ENCODE peak calls at places on chromosomes 11 and 22, in nine cellular contexts. Y is NCI-H446 treated with DMSO at 0.1 percent for 48 hours; H is sciatic nerve; A is brain microvascular endothelial cell; J is endothelial cell of umbilical vein; R is fibroblast of the aortic adventitia; S is stimulated activated CD8-positive, alpha-beta memory T cell treated with anti-CD3 and anti-CD28 coated beads, Interleukin-15, amount 100 ng/mL, for 24 hours; N is D721Med; M is anterior cingulate cortex. I is an unnamed sample.

GRCh38 chr11:63997104-63997700 is 11.0 kb downstream of the OTUB1 start:
- DNase-seq in Y (no peak), H (no peak), A (no peak), J (no peak), R (no peak), S (no peak), N (no peak), M (no peak), I (no peak)

GRCh38 chr11:19660076-19660475 is 52.6 kb upstream of the NAV2 start:
- DNase-seq in Y (no peak), H (no peak), A (peak), J (peak), R (peak), S (no peak), N (no peak), M (no peak), I (no peak)

GRCh38 chr11:60206616-60207015 is 23.7 kb upstream of the MS4A6A start:
- DNase-seq in Y (no peak), H (no peak), A (no peak), J (no peak), R (no peak), S (no peak), N (no peak), M (no peak), I (no peak)

GRCh38 chr11:42066113-42066512 is 606.7 kb upstream of the LRRC4C start:
- DNase-seq in Y (peak), H (no peak), A (peak), J (no peak), R (no peak), S (no peak), N (no peak), M (no peak), I (no peak)

GRCh38 chr11:29293825-29294224 is 723.0 kb downstream of the KCNA4 start:
- DNase-seq in Y (peak), H (no peak), A (peak), J (peak), R (peak), S (no peak), N (no peak), M (no peak), I (no peak)

GRCh38 chr22:44182591-44183588 is 2.2 kb downstream of the PARVG start:
- DNase-seq in Y (no peak), H (no peak), A (no peak), J (no peak), R (no peak), S (no peak), N (no peak), M (no peak), I (peak)

GRCh38 chr11:124586247-124586860 is 16.6 kb downstream of the OR8A1 start:
- DNase-seq in Y (peak), H (peak), A (peak), J (peak), R (peak), S (no peak), N (no peak), M (peak), I (peak)

GRCh38 chr11:12901874-12902481 is 107.1 kb upstream of the RASSF10 start:
- DNase-seq in Y (no peak), H (no peak), A (no peak), J (no peak), R (no peak), S (no peak), N (no peak), M (no peak), I (no peak)

GRCh38 chr11:59263225-59263894 is 50.6 kb upstream of the MPEG1 start:
- DNase-seq in Y (no peak), H (no peak), A (no peak), J (no peak), R (no peak), S (no peak), N (no peak), M (no peak), I (no peak)

GRCh38 chr11:38476808-38477565 is 1879.0 kb upstream of the RAG2 start:
- DNase-seq in Y (no peak), H (no peak), A (peak), J (no peak), R (no peak), S (no peak), N (no peak), M (no peak), I (no peak)

GRCh38 chr22:40383905-40384304 is 13.5 kb downstream of the SGSM3 start:
- DNase-seq in Y (no peak), H (no peak), A (peak), J (no peak), R (peak), S (no peak), N (no peak), M (no peak), I (no peak)

GRCh38 chr11:114098927-114099326 is 39.4 kb downstream of the ZBTB16 start:
- DNase-seq in Y (no peak), H (no peak), A (no peak), J (no peak), R (no peak), S (no peak), N (no peak), M (no peak), I (no peak)

GRCh38 chr11:78038697-78039313 is 15.7 kb upstream of the KCTD14 start:
- DNase-seq in Y (no peak), H (peak), A (no peak), J (peak), R (no peak), S (no peak), N (no peak), M (no peak), I (no peak)

GRCh38 chr11:35077709-35078695 is 61.0 kb upstream of the CD44 start:
- DNase-seq in Y (no peak), H (no peak), A (peak), J (peak), R (peak), S (no peak), N (no peak), M (no peak), I (peak)

GRCh38 chr22:41998361-41999261 is at the start of gene WBP2NL:
- DNase-seq in Y (no peak), H (peak), A (peak), J (peak), R (peak), S (peak), N (peak), M (peak), I (peak)

GRCh38 chr22:43483669-43484068 is 71.9 kb downstream of the MPPED1 start:
- DNase-seq in Y (no peak), H (no peak), A (no peak), J (no peak), R (no peak), S (no peak), N (no peak), M (no peak), I (no peak)

GRCh38 chr11:326592-326841 is 5.9 kb upstream of the IFITM3 start:
- DNase-seq in Y (no peak), H (no peak), A (no peak), J (no peak), R (no peak), S (no peak), N (no peak), M (no peak), I (no peak)

GRCh38 chr11:819943-820649 is 1.4 kb downstream of the PNPLA2 start:
- DNase-seq in Y (peak), H (peak), A (no peak), J (peak), R (peak), S (peak), N (no peak), M (peak), I (peak)

GRCh38 chr22:47605886-47606285 is 843.4 kb downstream of the TBC1D22A start:
- DNase-seq in Y (no peak), H (no peak), A (no peak), J (no peak), R (no peak), S (no peak), N (no peak), M (no peak), I (no peak)

I was measured in activated T-helper 9 cell treated with anti-CD3 and anti-CD28 coated beads, Interleukin-2, amount 50 U/mL, for 16 hours.